ENCODE peak calls at places on chromosomes 4 and X, in nine cellular contexts. K is tibial nerve; L is heart right ventricle; D is mesenchymal stem cell; Y is adrenal gland; X is PC-3; R is right atrium auricular region; T is CD4-positive, alpha-beta memory T cell; J is neuronal stem cell. V is an unnamed sample. For H3K36me3, the result is how much of the 10 kb centered on the place peaks cover.

GRCh38 chr4:77151246-77151645 is 5.8 kb upstream of the CCNG2 start:
- DNase-seq in K (no peak), L (no peak), D (no peak), Y (no peak), X (peak), R (no peak), T (no peak), J (no peak), V (no peak)

GRCh38 chrX:154980330-154981115 is 42.0 kb downstream of the F8 start:
- DNase-seq in K (peak), L (peak), D (peak), Y (peak), X (peak), R (peak), T (peak), J (peak), V (peak)

GRCh38 chrX:68874076-68874475 is 45.3 kb downstream of the EFNB1 start:
- DNase-seq in K (no peak), L (no peak), D (no peak), Y (no peak), X (no peak), R (no peak), T (no peak), J (no peak), V (no peak)

GRCh38 chr4:3673716-3674478 is 92.3 kb upstream of the ADRA2C start:
- DNase-seq in K (no peak), L (no peak), D (no peak), Y (no peak), X (no peak), R (no peak), T (no peak), J (no peak), V (no peak)

GRCh38 chrX:101550362-101550761 is at the start of gene ARMCX1:
- DNase-seq in K (peak), L (peak), D (peak), Y (peak), X (no peak), R (peak), T (no peak), J (peak), V (peak)

GRCh38 chr4:64146030-64146429 is 263.2 kb downstream of the TECRL start:
- DNase-seq in K (no peak), L (no peak), D (peak), Y (no peak), X (no peak), R (no peak), T (no peak), J (no peak), V (no peak)

GRCh38 chrX:85994787-85995186 is 52.6 kb downstream of the CHM start:
- DNase-seq in K (no peak), L (no peak), D (peak), Y (no peak), X (no peak), R (no peak), T (no peak), J (no peak), V (no peak)

GRCh38 chr4:89914609-89915008 is 20.0 kb downstream of the MMRN1 start:
- DNase-seq in K (no peak), L (no peak), D (no peak), Y (no peak), X (peak), R (no peak), T (no peak), J (no peak), V (no peak)

GRCh38 chr4:147589586-147589985 is 27.6 kb upstream of the TMEM184C start:
- DNase-seq in K (no peak), L (no peak), D (peak), Y (no peak), X (no peak), R (no peak), T (no peak), J (no peak), V (no peak)

GRCh38 chr4:52173470-52174055 is 122.5 kb downstream of the SPATA18 start:
- DNase-seq in K (peak), L (peak), D (no peak), Y (peak), X (no peak), R (no peak), T (no peak), J (no peak), V (no peak)

GRCh38 chr4:3756343-3757059 is 9.7 kb upstream of the ADRA2C start:
- DNase-seq in K (no peak), L (no peak), D (no peak), Y (no peak), X (no peak), R (no peak), T (no peak), J (no peak), V (no peak)

GRCh38 chr4:3760833-3761232 is 5.4 kb upstream of the ADRA2C start:
- DNase-seq in K (no peak), L (no peak), D (no peak), Y (no peak), X (no peak), R (no peak), T (no peak), J (no peak), V (no peak)

GRCh38 chrX:12901486-12901885 is 4.9 kb upstream of the TLR8 start:
- DNase-seq in K (peak), L (peak), D (peak), Y (peak), X (peak), R (peak), T (peak), J (peak), V (peak)

GRCh38 chr4:151215295-151215694 is 61.7 kb upstream of the PRSS48 start:
- DNase-seq in K (no peak), L (no peak), D (no peak), Y (peak), X (no peak), R (no peak), T (no peak), J (no peak), V (no peak)

GRCh38 chrX:134761788-134762187 is 103.5 kb upstream of the PLAC1 start:
- DNase-seq in K (no peak), L (no peak), D (no peak), Y (no peak), X (peak), R (no peak), T (no peak), J (no peak), V (no peak)

GRCh38 chr4:72424006-72424405 is 145.0 kb downstream of the ADAMTS3 start:
- DNase-seq in K (no peak), L (no peak), D (no peak), Y (no peak), X (no peak), R (no peak), T (no peak), J (no peak), V (no peak)

GRCh38 chrX:152915541-152916241 is 17.8 kb downstream of the ZNF185 start:
- DNase-seq in K (no peak), L (no peak), D (peak), Y (peak), X (peak), R (no peak), T (no peak), J (no peak), V (no peak)

GRCh38 chrX:9842541-9842940 is 56.3 kb downstream of the SHROOM2 start:
- DNase-seq in K (no peak), L (no peak), D (peak), Y (no peak), X (no peak), R (no peak), T (no peak), J (peak), V (no peak)

GRCh38 chr4:71259911-71260331 is 78.9 kb upstream of the SLC4A4 start:
- DNase-seq in K (peak), L (peak), D (no peak), Y (no peak), X (no peak), R (no peak), T (no peak), J (no peak), V (no peak)

GRCh38 chr4:169956441-169956840 is 69.8 kb downstream of the MFAP3L start:
- DNase-seq in K (no peak), L (no peak), D (no peak), Y (no peak), X (no peak), R (no peak), T (no peak), J (no peak), V (no peak)

DNA sequence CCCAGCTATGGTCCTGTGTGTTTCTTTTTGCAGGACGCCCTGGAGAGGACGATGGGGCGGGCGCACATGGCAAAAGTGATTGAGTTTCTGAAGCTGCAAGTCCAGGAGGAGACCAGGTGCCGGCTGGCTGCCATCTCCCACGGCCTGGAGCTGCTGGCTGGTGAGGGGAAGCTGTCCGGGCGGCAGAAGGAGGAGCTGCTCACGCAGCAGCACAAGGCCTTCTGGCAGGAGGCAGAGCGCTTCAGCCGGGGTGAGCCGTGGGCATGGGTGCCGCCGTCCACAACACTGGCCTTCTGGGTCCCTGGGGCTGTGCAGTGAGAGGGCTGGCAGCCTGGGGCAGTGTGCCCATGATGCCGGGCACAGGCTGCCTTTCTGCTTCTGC is 41.8 kb downstream of the EVC start:
- DNase-seq in K (no peak), L (no peak), D (no peak), Y (no peak), X (no peak), R (peak), T (no peak), J (no peak), V (no peak)
- H3K36me3 ChIP-seq in K (under half), L (under half), D (half or more), Y (under half), X (under half), R (half or more), T (under half), J (under half), V (under half)

GRCh38 chr4:113445286-113445685 is 316.3 kb downstream of the CAMK2D start:
- DNase-seq in K (peak), L (peak), D (peak), Y (peak), X (peak), R (peak), T (no peak), J (no peak), V (no peak)

GRCh38 chr4:113447695-113448265 is 313.8 kb downstream of the CAMK2D start:
- DNase-seq in K (no peak), L (no peak), D (peak), Y (peak), X (no peak), R (no peak), T (no peak), J (no peak), V (no peak)

GRCh38 chr4:113446019-113446418 is 315.5 kb downstream of the CAMK2D start:
- DNase-seq in K (no peak), L (no peak), D (peak), Y (no peak), X (peak), R (no peak), T (no peak), J (no peak), V (no peak)

GRCh38 chr4:113449407-113449974 is 312.0 kb downstream of the CAMK2D start:
- DNase-seq in K (no peak), L (no peak), D (peak), Y (no peak), X (no peak), R (no peak), T (no peak), J (no peak), V (no peak)

GRCh38 chr4:113447061-113447460 is 314.5 kb downstream of the CAMK2D start:
- DNase-seq in K (no peak), L (no peak), D (peak), Y (no peak), X (no peak), R (no peak), T (no peak), J (no peak), V (no peak)
- H3K27ac ChIP-seq in K (peak), L (peak), D (no peak), Y (no peak), X (peak), R (peak), T (no peak), J (no peak), V (peak)

DNA sequence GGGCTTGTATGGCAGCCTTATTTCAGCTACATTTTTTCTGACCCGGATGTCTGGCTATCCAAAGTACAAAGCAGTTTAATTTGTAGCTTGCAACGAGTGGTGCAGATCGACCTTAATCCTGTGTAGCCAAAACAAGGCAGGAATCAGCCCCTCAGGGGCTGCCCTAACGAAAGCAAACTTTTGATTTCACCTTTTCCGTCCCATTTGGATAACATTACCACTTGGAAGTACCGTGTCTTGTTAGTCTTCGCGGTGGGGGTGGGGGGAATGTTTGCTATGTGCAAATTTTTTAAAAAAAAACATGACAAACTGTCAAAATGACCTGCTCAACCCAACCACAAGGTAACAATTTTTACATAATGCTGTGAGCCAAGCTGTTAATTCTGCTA is 766 bp upstream of the DNAJB14 start:
- DNase-seq in K (peak), L (no peak), D (no peak), Y (no peak), X (no peak), R (no peak), T (no peak), J (no peak), V (no peak)
- H3K36me3 ChIP-seq in K (under half), L (under half), D (under half), Y (under half), X (under half), R (under half), T (under half), J (under half), V (under half)

DNA sequence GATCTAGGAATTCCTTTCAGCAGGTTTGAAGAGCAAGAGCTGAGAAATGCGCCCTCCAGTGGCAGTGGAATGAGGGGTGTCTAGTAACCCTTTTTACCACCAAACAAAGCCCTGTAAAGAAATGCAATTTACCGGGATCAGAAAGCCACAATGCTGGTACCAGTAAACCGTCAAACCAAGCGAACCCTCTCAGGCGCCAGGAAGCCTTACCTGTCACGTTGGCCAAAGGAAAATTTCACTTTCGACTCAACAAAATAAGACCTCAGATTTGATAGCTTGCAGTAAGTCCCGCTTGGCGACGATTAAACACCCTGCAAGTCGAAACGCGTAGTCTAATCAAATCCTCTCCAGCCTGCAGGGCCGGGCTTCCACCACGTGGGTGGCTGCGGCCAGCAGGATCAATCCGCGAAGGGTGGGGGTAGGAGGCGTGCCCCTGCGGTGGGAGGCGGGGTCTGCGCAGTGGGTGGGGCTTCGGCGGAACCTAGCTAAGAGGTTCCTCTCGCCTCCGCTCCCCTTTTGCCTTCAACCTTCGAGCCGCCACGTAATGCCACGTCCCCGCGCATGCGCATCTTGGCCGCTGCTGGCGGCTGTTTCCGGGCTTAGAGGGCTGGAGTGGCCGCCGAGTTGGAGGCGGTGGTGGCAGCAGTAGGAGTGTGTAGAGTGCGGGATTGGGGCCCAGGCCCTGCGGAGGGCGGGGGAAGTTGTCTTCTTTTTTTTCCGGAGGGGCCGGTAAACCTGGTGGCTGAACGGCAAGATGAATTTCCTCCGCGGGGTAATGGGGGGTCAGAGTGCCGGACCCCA is at the start of gene USO1:
- DNase-seq in K (peak), L (peak), D (peak), Y (peak), X (peak), R (peak), T (peak), J (peak), V (peak)
- H3K27ac ChIP-seq in K (peak), L (peak), D (peak), Y (peak), X (peak), R (peak), T (peak), J (peak), V (peak)